ENCODE peak calls at places on chromosomes 11 and 22, in five cellular contexts. A is HFFc6, V is ascending aorta, Z is right atrium auricular region, L is NCI-H345. P is an unnamed sample.

GRCh38 chr11:4464216-4465159 is 15.4 kb downstream of the OR52K2 start:
- DNase-seq in L (no peak), Z (no peak), V (no peak), A (no peak), P (no peak)

GRCh38 chr11:110311783-110312578 is 15.6 kb upstream of the RDX start:
- DNase-seq in A (peak; percentile 48), Z (no peak), L (no peak), V (no peak), P (no peak)

GRCh38 chr11:92332986-92333385 is 108.4 kb downstream of the FAT3 start:
- DNase-seq in V (no peak), Z (no peak), L (no peak), A (peak; percentile 31), P (no peak)

GRCh38 chr11:65378208-65378927 is 4.1 kb downstream of the SLC25A45 start:
- DNase-seq in Z (no peak), L (no peak), V (no peak), A (no peak), P (no peak)

GRCh38 chr11:41522899-41523672 is 63.6 kb upstream of the LRRC4C start:
- DNase-seq in A (no peak), Z (no peak), V (no peak), L (no peak), P (no peak)

GRCh38 chr11:128497057-128497957 is 90.1 kb downstream of the ETS1 start:
- DNase-seq in Z (no peak), L (no peak), V (no peak), A (peak; percentile 95), P (no peak)

GRCh38 chr22:46413725-46414379 is 78.3 kb downstream of the TRMU start:
- DNase-seq in A (no peak), Z (no peak), V (no peak), L (no peak), P (no peak)

GRCh38 chr11:59754494-59754858 is 700 bp upstream of the STX3 start:
- DNase-seq in L (peak; percentile 63), Z (no peak), V (no peak), A (no peak), P (no peak)

GRCh38 chr11:61778357-61778886 is 14.0 kb downstream of the TMEM258 start:
- DNase-seq in V (no peak), A (no peak), Z (no peak), L (no peak), P (no peak)

GRCh38 chr22:31343235-31344191 is 2.6 kb downstream of the PATZ1 start:
- DNase-seq in V (no peak), L (peak; percentile 78), Z (no peak), A (no peak), P (no peak)

GRCh38 chr11:26993965-26994446 is at the start of gene FIBIN:
- DNase-seq in A (peak; percentile 63), Z (no peak), L (no peak), V (no peak), P (no peak)

GRCh38 chr11:102287963-102288744 is 29.1 kb upstream of the BIRC3 start:
- DNase-seq in L (peak; percentile 84), V (no peak), Z (no peak), A (peak; percentile 79), P (no peak)

GRCh38 chr11:69253028-69253427 is 40.9 kb upstream of the MYEOV start:
- DNase-seq in L (no peak), Z (no peak), A (peak; percentile 76), V (no peak), P (no peak)

GRCh38 chr11:1844221-1845094 is 5.7 kb downstream of the TNNI2 start:
- DNase-seq in Z (peak; percentile 80), V (no peak), A (no peak), L (no peak), P (no peak)

GRCh38 chr11:113332638-113333329 is 18.4 kb downstream of the TTC12 start:
- DNase-seq in V (no peak), L (no peak), A (no peak), Z (no peak), P (no peak)

GRCh38 chr11:91261513-91261912 is 963.1 kb upstream of the FAT3 start:
- DNase-seq in V (no peak), Z (no peak), A (no peak), L (no peak), P (no peak)

GRCh38 chr11:130655308-130655707 is 206.9 kb downstream of the ADAMTS15 start:
- DNase-seq in Z (no peak), L (no peak), V (no peak), A (no peak), P (no peak)

GRCh38 chr22:45709866-45710265 is 38.2 kb downstream of the ATXN10 start:
- DNase-seq in V (no peak), A (peak; percentile 81), L (no peak), Z (no peak), P (no peak)

GRCh38 chr22:43393845-43394474 is 17.9 kb upstream of the MPPED1 start:
- DNase-seq in V (no peak), Z (no peak), L (no peak), A (no peak), P (no peak)

GRCh38 chr11:72696866-72697428 is 22.7 kb upstream of the PDE2A start:
- DNase-seq in V (no peak), L (no peak), Z (no peak), A (no peak), P (no peak)

GRCh38 chr11:63503492-63503891 is 2.4 kb upstream of the LGALS12 start:
- DNase-seq in L (no peak), Z (no peak), V (no peak), A (no peak), P (no peak)

GRCh38 chr11:4983851-4984250 is 10.8 kb upstream of the OR51L1 start:
- DNase-seq in A (no peak), L (no peak), V (no peak), Z (no peak), P (no peak)

GRCh38 chr11:65434057-65434666 is 11.6 kb downstream of the NEAT1 start:
- DNase-seq in L (no peak), V (no peak), A (peak; percentile 6), Z (peak; percentile 53), P (no peak)

GRCh38 chr11:117604349-117604995 is 192.5 kb downstream of the DSCAML1 start:
- DNase-seq in L (peak; percentile 21), V (no peak), A (no peak), Z (no peak), P (no peak)

GRCh38 chr11:18457435-18457834 is 1.8 kb downstream of the LDHAL6A start:
- DNase-seq in A (peak; percentile 18), V (no peak), Z (no peak), L (no peak), P (no peak)

GRCh38 chr22:49010086-49010863 is 817.4 kb downstream of the BRD1 start:
- DNase-seq in Z (peak; percentile 48), L (no peak), V (no peak), A (no peak), P (no peak)

GRCh38 chr11:11579012-11579755 is 42.6 kb downstream of the GALNT18 start:
- DNase-seq in V (no peak), L (peak; percentile 29), A (no peak), Z (peak; percentile 58), P (no peak)

GRCh38 chr11:5679811-5680210 is 5.1 kb downstream of the TRIM5 start:
- DNase-seq in L (no peak), Z (no peak), V (no peak), A (no peak), P (no peak)

GRCh38 chr11:9001736-9002135 is 2.1 kb downstream of the NRIP3 start:
- DNase-seq in V (no peak), L (no peak), Z (no peak), A (peak; percentile 91), P (no peak)

GRCh38 chr11:3199537-3200295 is 18.9 kb downstream of the MRGPRG start:
- DNase-seq in V (no peak), L (no peak), A (no peak), Z (no peak), P (no peak)

GRCh38 chr11:123300874-123301695 is 106.0 kb upstream of the CLMP start:
- DNase-seq in V (no peak), L (no peak), A (peak; percentile 53), Z (no peak), P (no peak)

GRCh38 chr11:73570415-73571114 is 27.3 kb downstream of the FAM168A start:
- DNase-seq in L (no peak), Z (no peak), V (no peak), A (peak; percentile 67), P (no peak)

GRCh38 chr11:11265994-11266606 is 87.0 kb downstream of the CSNK2A3 start:
- DNase-seq in Z (no peak), A (no peak), L (peak; percentile 43), V (no peak), P (no peak)

GRCh38 chr11:66727883-66728759 is 895 bp downstream of the SPTBN2 start:
- DNase-seq in V (no peak), A (no peak), Z (no peak), L (peak; percentile 48), P (no peak)

GRCh38 chr11:71326328-71326940 is 74.1 kb upstream of the SHANK2 start:
- DNase-seq in V (no peak), Z (no peak), A (no peak), L (no peak), P (no peak)

P was measured in thoracic aorta.